ENCODE peak calls at places on chromosomes 11 and 22, in six cellular contexts. One of them, this sample, is unnamed.

GRCh38 chr11:31529189-31529588 is 19.6 kb downstream of the ELP4 start:
- DNase-seq in suprapubic skin: no peak
- DNase-seq in epithelial cell of prostate: no peak
- DNase-seq in cardiac muscle cell: no peak
- DNase-seq in pancreas: no peak
- DNase-seq in naive thymus-derived CD4-positive, alpha-beta T cell: no peak
- DNase-seq in this sample: no peak

GRCh38 chr11:9017773-9018172 is 14.0 kb upstream of the NRIP3 start:
- DNase-seq in suprapubic skin: peak; percentile 77
- DNase-seq in epithelial cell of prostate: no peak
- DNase-seq in cardiac muscle cell: no peak
- DNase-seq in pancreas: peak; percentile 18
- DNase-seq in naive thymus-derived CD4-positive, alpha-beta T cell: no peak
- DNase-seq in this sample: no peak

GRCh38 chr11:86440305-86440716 is 65.6 kb downstream of the CCDC81 start:
- DNase-seq in suprapubic skin: no peak
- DNase-seq in epithelial cell of prostate: no peak
- DNase-seq in cardiac muscle cell: no peak
- DNase-seq in pancreas: no peak
- DNase-seq in naive thymus-derived CD4-positive, alpha-beta T cell: no peak
- DNase-seq in this sample: no peak

GRCh38 chr11:105861225-105861624 is 160.8 kb downstream of the MSANTD4 start:
- DNase-seq in suprapubic skin: no peak
- DNase-seq in epithelial cell of prostate: no peak
- DNase-seq in cardiac muscle cell: peak; percentile 18
- DNase-seq in pancreas: no peak
- DNase-seq in naive thymus-derived CD4-positive, alpha-beta T cell: no peak
- DNase-seq in this sample: no peak

GRCh38 chr11:61126266-61126665 is 24.0 kb downstream of the CD5 start:
- DNase-seq in suprapubic skin: no peak
- DNase-seq in epithelial cell of prostate: no peak
- DNase-seq in cardiac muscle cell: peak; percentile 26
- DNase-seq in pancreas: no peak
- DNase-seq in naive thymus-derived CD4-positive, alpha-beta T cell: no peak
- DNase-seq in this sample: no peak

GRCh38 chr11:6646631-6647281 is 8.9 kb downstream of the DCHS1 start:
- DNase-seq in suprapubic skin: no peak
- DNase-seq in epithelial cell of prostate: no peak
- DNase-seq in cardiac muscle cell: no peak
- DNase-seq in pancreas: no peak
- DNase-seq in naive thymus-derived CD4-positive, alpha-beta T cell: peak; percentile 36
- DNase-seq in this sample: no peak

GRCh38 chr11:126490261-126490660 is 134.8 kb downstream of the ST3GAL4 start:
- DNase-seq in suprapubic skin: no peak
- DNase-seq in epithelial cell of prostate: no peak
- DNase-seq in cardiac muscle cell: no peak
- DNase-seq in pancreas: no peak
- DNase-seq in naive thymus-derived CD4-positive, alpha-beta T cell: no peak
- DNase-seq in this sample: no peak

GRCh38 chr11:124115782-124116616 is 749 bp downstream of the VWA5A start:
- DNase-seq in suprapubic skin: no peak
- DNase-seq in epithelial cell of prostate: no peak
- DNase-seq in cardiac muscle cell: peak; percentile 18
- DNase-seq in pancreas: peak; percentile 36
- DNase-seq in naive thymus-derived CD4-positive, alpha-beta T cell: peak; percentile 6
- DNase-seq in this sample: peak; percentile 21

GRCh38 chr22:17269607-17270261 is 50.5 kb upstream of the ADA2 start:
- DNase-seq in suprapubic skin: no peak
- DNase-seq in epithelial cell of prostate: no peak
- DNase-seq in cardiac muscle cell: no peak
- DNase-seq in pancreas: no peak
- DNase-seq in naive thymus-derived CD4-positive, alpha-beta T cell: no peak
- DNase-seq in this sample: no peak

GRCh38 chr22:31736458-31736857 is 13.5 kb downstream of the PRR14L start:
- DNase-seq in suprapubic skin: no peak
- DNase-seq in epithelial cell of prostate: no peak
- DNase-seq in cardiac muscle cell: no peak
- DNase-seq in pancreas: no peak
- DNase-seq in naive thymus-derived CD4-positive, alpha-beta T cell: no peak
- DNase-seq in this sample: no peak

GRCh38 chr11:1573847-1574255 is 1.8 kb upstream of the DUSP8 start:
- DNase-seq in suprapubic skin: no peak
- DNase-seq in epithelial cell of prostate: no peak
- DNase-seq in cardiac muscle cell: no peak
- DNase-seq in pancreas: peak; percentile 90
- DNase-seq in naive thymus-derived CD4-positive, alpha-beta T cell: no peak
- DNase-seq in this sample: no peak

GRCh38 chr11:125299061-125299616 is 134.6 kb downstream of the PKNOX2 start:
- DNase-seq in suprapubic skin: no peak
- DNase-seq in epithelial cell of prostate: no peak
- DNase-seq in cardiac muscle cell: no peak
- DNase-seq in pancreas: no peak
- DNase-seq in naive thymus-derived CD4-positive, alpha-beta T cell: no peak
- DNase-seq in this sample: no peak
- H3K27ac ChIP-seq in suprapubic skin: no peak overlapping the region
- H3K27ac ChIP-seq in epithelial cell of prostate: no peak overlapping the region
- H3K27ac ChIP-seq in cardiac muscle cell: no peak overlapping the region
- H3K27ac ChIP-seq in pancreas: no peak overlapping the region
- H3K27ac ChIP-seq in naive thymus-derived CD4-positive, alpha-beta T cell: no peak overlapping the region
- H3K27ac ChIP-seq in this sample: no peak overlapping the region

GRCh38 chr11:78800756-78801155 is 226.1 kb upstream of the NARS2 start:
- DNase-seq in suprapubic skin: no peak
- DNase-seq in epithelial cell of prostate: no peak
- DNase-seq in cardiac muscle cell: no peak
- DNase-seq in pancreas: no peak
- DNase-seq in naive thymus-derived CD4-positive, alpha-beta T cell: no peak
- DNase-seq in this sample: no peak
- H3K27ac ChIP-seq in suprapubic skin: peak overlapping the region; percentile 55
- H3K27ac ChIP-seq in epithelial cell of prostate: peak overlapping the region; percentile 83
- H3K27ac ChIP-seq in cardiac muscle cell: peak overlapping the region; percentile 86
- H3K27ac ChIP-seq in pancreas: peak overlapping the region; percentile 94
- H3K27ac ChIP-seq in naive thymus-derived CD4-positive, alpha-beta T cell: no peak overlapping the region
- H3K27ac ChIP-seq in this sample: peak overlapping the region; percentile 88

DNA sequence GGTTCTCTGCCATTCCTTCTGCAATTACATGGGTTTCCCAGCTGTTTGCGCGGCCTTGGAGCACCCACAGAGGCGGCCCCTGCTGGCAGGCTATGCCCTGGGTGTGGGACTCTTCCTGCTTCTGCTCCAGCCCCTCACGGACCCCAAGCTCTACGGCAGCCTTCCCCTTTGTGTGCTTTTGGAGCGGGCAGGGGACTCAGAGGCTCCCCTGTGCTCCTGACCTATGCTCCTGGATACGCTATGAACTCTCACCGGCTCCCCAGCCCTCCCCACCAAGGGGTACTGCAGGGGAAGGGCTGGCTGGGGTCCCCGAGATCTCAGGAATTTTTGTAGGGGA is 2.6 kb downstream of the RCE1 start:
- DNase-seq in suprapubic skin: peak; percentile 53
- DNase-seq in epithelial cell of prostate: no peak
- DNase-seq in cardiac muscle cell: no peak
- DNase-seq in pancreas: peak; percentile 20
- DNase-seq in naive thymus-derived CD4-positive, alpha-beta T cell: no peak
- DNase-seq in this sample: no peak
- H3K27ac ChIP-seq in suprapubic skin: no peak overlapping the region
- H3K27ac ChIP-seq in epithelial cell of prostate: no peak overlapping the region
- H3K27ac ChIP-seq in cardiac muscle cell: no peak overlapping the region
- H3K27ac ChIP-seq in pancreas: no peak overlapping the region
- H3K27ac ChIP-seq in naive thymus-derived CD4-positive, alpha-beta T cell: no peak overlapping the region
- H3K27ac ChIP-seq in this sample: no peak overlapping the region

DNA sequence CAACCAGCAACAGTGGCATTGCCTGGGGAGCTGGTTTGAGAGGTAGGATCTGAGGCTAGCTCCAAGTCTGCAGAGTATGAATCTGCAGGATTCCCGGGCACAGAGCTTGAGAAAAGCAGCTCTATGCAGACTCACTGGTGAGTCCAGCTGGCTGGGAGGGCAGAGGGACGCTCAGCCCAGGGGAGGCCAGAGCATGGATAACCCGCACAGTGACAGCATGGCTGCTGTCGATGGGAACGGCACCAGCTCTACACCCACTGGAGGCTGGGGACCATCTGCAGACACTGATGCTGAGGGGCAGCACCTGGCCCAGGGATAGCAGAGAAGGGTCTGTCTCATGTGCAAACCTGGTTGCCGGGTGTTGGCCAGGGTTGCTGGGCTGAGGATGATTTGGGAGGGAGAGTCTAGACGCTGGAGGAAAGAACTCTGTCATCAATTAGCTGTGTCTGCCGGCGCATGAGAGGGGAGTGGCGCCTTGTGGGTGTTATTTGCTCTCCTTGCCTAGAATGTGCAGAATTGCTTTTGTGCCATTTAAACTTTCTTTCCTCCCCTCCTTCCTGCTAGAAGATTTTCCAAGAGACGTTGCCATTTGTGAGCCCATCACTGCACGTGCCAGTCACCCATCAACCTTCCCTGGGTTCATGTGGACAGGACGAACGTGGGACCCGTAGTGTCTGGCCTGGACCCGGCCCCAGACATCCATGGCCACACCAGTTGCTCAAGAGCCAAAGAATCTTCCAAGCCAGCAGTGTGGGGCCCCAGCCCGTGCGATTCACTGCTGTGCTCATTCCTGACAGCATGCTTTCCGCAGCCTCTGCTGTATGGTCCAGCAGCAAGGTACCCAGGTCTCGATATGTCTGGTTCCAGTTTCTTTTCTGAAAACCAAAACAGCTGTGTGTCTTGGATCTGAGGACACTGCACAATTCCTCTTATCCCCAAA is 19.1 kb upstream of the LINC01488 start:
- DNase-seq in suprapubic skin: no peak
- DNase-seq in epithelial cell of prostate: no peak
- DNase-seq in cardiac muscle cell: no peak
- DNase-seq in pancreas: no peak
- DNase-seq in naive thymus-derived CD4-positive, alpha-beta T cell: no peak
- DNase-seq in this sample: no peak
- H3K27ac ChIP-seq in suprapubic skin: peak overlapping the region; percentile 59
- H3K27ac ChIP-seq in epithelial cell of prostate: no peak overlapping the region
- H3K27ac ChIP-seq in cardiac muscle cell: no peak overlapping the region
- H3K27ac ChIP-seq in pancreas: no peak overlapping the region
- H3K27ac ChIP-seq in naive thymus-derived CD4-positive, alpha-beta T cell: no peak overlapping the region
- H3K27ac ChIP-seq in this sample: peak overlapping the region; percentile 29

DNA sequence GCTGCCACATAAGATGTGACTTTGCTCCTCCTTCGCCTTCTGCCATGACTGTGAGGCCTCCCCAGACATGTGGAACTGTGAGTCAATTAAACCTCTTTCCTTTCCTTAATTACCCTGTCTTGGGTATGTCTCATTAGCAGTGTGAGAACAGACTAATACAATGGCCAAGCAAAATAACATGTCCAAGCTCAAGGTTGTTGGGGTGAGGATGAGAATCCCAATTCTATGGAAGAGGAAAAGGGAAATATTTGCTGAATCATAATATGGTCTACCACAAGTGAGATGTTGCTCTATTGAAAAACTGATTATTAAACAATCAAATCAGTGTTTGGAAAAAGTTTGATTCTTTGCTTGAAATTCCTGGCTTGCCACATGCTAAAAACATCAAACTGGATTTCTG is 48.7 kb upstream of the LRRC4C start:
- DNase-seq in suprapubic skin: no peak
- DNase-seq in epithelial cell of prostate: no peak
- DNase-seq in cardiac muscle cell: no peak
- DNase-seq in pancreas: no peak
- DNase-seq in naive thymus-derived CD4-positive, alpha-beta T cell: no peak
- DNase-seq in this sample: no peak
- H3K27ac ChIP-seq in suprapubic skin: no peak overlapping the region
- H3K27ac ChIP-seq in epithelial cell of prostate: no peak overlapping the region
- H3K27ac ChIP-seq in cardiac muscle cell: no peak overlapping the region
- H3K27ac ChIP-seq in pancreas: no peak overlapping the region
- H3K27ac ChIP-seq in naive thymus-derived CD4-positive, alpha-beta T cell: no peak overlapping the region
- H3K27ac ChIP-seq in this sample: no peak overlapping the region

DNA sequence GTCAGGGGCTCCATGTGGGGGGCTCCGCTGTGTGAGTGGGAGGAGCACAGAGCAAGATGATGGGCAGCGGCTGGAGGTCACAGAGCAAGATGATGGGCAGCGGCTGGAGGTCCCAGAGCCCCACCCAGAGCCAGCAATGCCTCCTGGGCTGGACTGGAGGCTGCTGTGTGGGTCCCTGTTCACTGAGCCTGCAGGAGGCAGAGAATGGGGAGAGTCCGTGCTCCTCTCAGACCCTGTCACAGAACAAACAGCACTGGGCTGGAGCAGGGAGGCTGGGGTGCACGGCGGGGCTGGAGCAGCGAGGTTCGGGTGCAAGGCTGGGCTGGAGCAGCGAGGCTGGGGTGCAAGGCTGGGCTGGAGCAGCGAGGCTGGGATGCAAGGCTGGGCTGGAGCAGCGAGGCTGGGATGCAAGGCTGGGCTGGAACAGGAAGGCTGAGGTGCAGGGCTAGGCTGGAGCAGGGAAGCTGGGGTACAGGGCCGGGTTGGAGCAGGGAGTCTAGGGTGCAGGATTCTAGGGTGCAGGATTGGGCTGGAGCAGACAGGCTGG is 198.6 kb downstream of the BRD1 start:
- DNase-seq in suprapubic skin: no peak
- DNase-seq in epithelial cell of prostate: no peak
- DNase-seq in cardiac muscle cell: no peak
- DNase-seq in pancreas: no peak
- DNase-seq in naive thymus-derived CD4-positive, alpha-beta T cell: no peak
- DNase-seq in this sample: no peak
- H3K27ac ChIP-seq in suprapubic skin: no peak overlapping the region
- H3K27ac ChIP-seq in epithelial cell of prostate: no peak overlapping the region
- H3K27ac ChIP-seq in cardiac muscle cell: no peak overlapping the region
- H3K27ac ChIP-seq in pancreas: no peak overlapping the region
- H3K27ac ChIP-seq in naive thymus-derived CD4-positive, alpha-beta T cell: no peak overlapping the region
- H3K27ac ChIP-seq in this sample: no peak overlapping the region

GRCh38 chr22:48796295-48797015 is 1031.2 kb downstream of the BRD1 start:
- DNase-seq in suprapubic skin: no peak
- DNase-seq in epithelial cell of prostate: no peak
- DNase-seq in cardiac muscle cell: no peak
- DNase-seq in pancreas: no peak
- DNase-seq in naive thymus-derived CD4-positive, alpha-beta T cell: no peak
- DNase-seq in this sample: no peak
- H3K27ac ChIP-seq in suprapubic skin: no peak overlapping the region
- H3K27ac ChIP-seq in epithelial cell of prostate: no peak overlapping the region
- H3K27ac ChIP-seq in cardiac muscle cell: no peak overlapping the region
- H3K27ac ChIP-seq in pancreas: no peak overlapping the region
- H3K27ac ChIP-seq in naive thymus-derived CD4-positive, alpha-beta T cell: no peak overlapping the region
- H3K27ac ChIP-seq in this sample: no peak overlapping the region

This sample was measured in breast epithelium.